ENCODE peak calls at places on chromosome 21, in eight cellular contexts. M is AG10803, U is left lung, F is neural crest cell, L is heart left ventricle, D is nephron progenitor cell, B is left ventricle myocardium inferior, Y is endothelial cell of umbilical vein. C is an unnamed sample.

GRCh38 chr21:28882345-28882744 is 110.3 kb downstream of the LTN1 start:
- DNase-seq in M (no peak), U (no peak), F (no peak), L (no peak), D (no peak), B (no peak), Y (no peak), C (no peak)

GRCh38 chr21:15272171-15272570 is 207.4 kb upstream of the NRIP1 start:
- DNase-seq in M (no peak), U (no peak), F (no peak), L (no peak), D (no peak), B (no peak), Y (no peak), C (no peak)

GRCh38 chr21:28770867-28771661 is 221.6 kb downstream of the LTN1 start:
- DNase-seq in M (peak), U (no peak), F (no peak), L (no peak), D (no peak), B (no peak), Y (no peak), C (peak)

GRCh38 chr21:36135391-36136094 is 664 bp downstream of the CBR3 start:
- DNase-seq in M (peak), U (peak), F (peak), L (peak), D (peak), B (peak), Y (peak), C (peak)

GRCh38 chr21:45532826-45533730 is 9.2 kb downstream of the SLC19A1 start:
- DNase-seq in M (no peak), U (peak), F (no peak), L (peak), D (peak), B (peak), Y (no peak), C (no peak)

GRCh38 chr21:38036016-38036415 is 119.8 kb upstream of the KCNJ6 start:
- DNase-seq in M (no peak), U (no peak), F (no peak), L (no peak), D (no peak), B (peak), Y (no peak), C (no peak)

GRCh38 chr21:37564341-37564923 is 197.9 kb downstream of the DYRK1A start:
- DNase-seq in M (peak), U (peak), F (no peak), L (peak), D (no peak), B (peak), Y (peak), C (peak)

GRCh38 chr21:36125513-36126121 is 9.3 kb upstream of the CBR3 start:
- DNase-seq in M (peak), U (peak), F (peak), L (peak), D (peak), B (peak), Y (peak), C (peak)

GRCh38 chr21:23401278-23401677 is 2206.0 kb downstream of the MRPL39 start:
- DNase-seq in M (no peak), U (no peak), F (no peak), L (no peak), D (no peak), B (no peak), Y (peak), C (no peak)

GRCh38 chr21:32412998-32413504 is 545 bp downstream of the EVA1C start:
- DNase-seq in M (no peak), U (peak), F (no peak), L (peak), D (peak), B (peak), Y (peak), C (peak)

GRCh38 chr21:45986316-45987051 is 4.9 kb downstream of the COL6A1 start:
- DNase-seq in M (no peak), U (peak), F (no peak), L (peak), D (no peak), B (peak), Y (no peak), C (no peak)

GRCh38 chr21:27083144-27083543 is 116.3 kb upstream of the ADAMTS5 start:
- DNase-seq in M (no peak), U (no peak), F (no peak), L (no peak), D (no peak), B (no peak), Y (no peak), C (no peak)

GRCh38 chr21:31213787-31214186 is 130.3 kb downstream of the TIAM1 start:
- DNase-seq in M (peak), U (no peak), F (no peak), L (no peak), D (no peak), B (no peak), Y (no peak), C (peak)

GRCh38 chr21:28240586-28240985 is 752.1 kb downstream of the LTN1 start:
- DNase-seq in M (no peak), U (no peak), F (no peak), L (no peak), D (no peak), B (no peak), Y (no peak), C (peak)

GRCh38 chr21:28025111-28025510 is 967.6 kb downstream of the LTN1 start:
- DNase-seq in M (peak), U (no peak), F (no peak), L (no peak), D (no peak), B (no peak), Y (no peak), C (no peak)

GRCh38 chr21:42627527-42628289 is 25.7 kb upstream of the PDE9A start:
- DNase-seq in M (no peak), U (no peak), F (no peak), L (peak), D (no peak), B (peak), Y (no peak), C (no peak)

GRCh38 chr21:27681038-27681437 is 714.1 kb upstream of the ADAMTS5 start:
- DNase-seq in M (peak), U (no peak), F (no peak), L (no peak), D (no peak), B (no peak), Y (peak), C (peak)

GRCh38 chr21:42864286-42864685 is 15.1 kb downstream of the WDR4 start:
- DNase-seq in M (no peak), U (no peak), F (no peak), L (no peak), D (no peak), B (no peak), Y (no peak), C (no peak)

GRCh38 chr21:29382029-29382654 is 83.4 kb downstream of the BACH1 start:
- DNase-seq in M (peak), U (no peak), F (no peak), L (no peak), D (no peak), B (no peak), Y (peak), C (peak)

GRCh38 chr21:30227633-30228404 is 11.9 kb upstream of the CLDN8 start:
- DNase-seq in M (peak), U (no peak), F (no peak), L (no peak), D (no peak), B (no peak), Y (no peak), C (peak)

GRCh38 chr21:28771790-28772501 is 220.7 kb downstream of the LTN1 start:
- DNase-seq in M (peak), U (no peak), F (no peak), L (no peak), D (no peak), B (no peak), Y (no peak), C (peak)

GRCh38 chr21:44377201-44377921 is 23.9 kb downstream of the TRPM2 start:
- DNase-seq in M (no peak), U (no peak), F (no peak), L (no peak), D (no peak), B (no peak), Y (no peak), C (no peak)
- TF ChIP-seq CTCF in M (no peak), U (no peak), F (peak), L (peak), D (no peak), B (no peak), Y (no peak), C (no peak)

GRCh38 chr21:39175154-39175553 is 8.1 kb downstream of the PSMG1 start:
- DNase-seq in M (peak), U (no peak), F (no peak), L (no peak), D (no peak), B (no peak), Y (peak), C (peak)
- TF ChIP-seq CTCF in M (peak), U (peak), F (peak), L (peak), D (peak), B (peak), Y (no peak), C (peak)

GRCh38 chr21:34765619-34766018 is 96.8 kb downstream of the CLIC6 start:
- DNase-seq in M (no peak), U (no peak), F (no peak), L (no peak), D (no peak), B (no peak), Y (no peak), C (no peak)

GRCh38 chr21:34766862-34767261 is 98.1 kb downstream of the CLIC6 start:
- DNase-seq in M (no peak), U (no peak), F (no peak), L (no peak), D (no peak), B (no peak), Y (no peak), C (no peak)

GRCh38 chr21:34764715-34765284 is 96.0 kb downstream of the CLIC6 start:
- DNase-seq in M (no peak), U (no peak), F (no peak), L (no peak), D (no peak), B (no peak), Y (no peak), C (no peak)

GRCh38 chr21:34762761-34763160 is 94.0 kb downstream of the CLIC6 start:
- DNase-seq in M (peak), U (no peak), F (no peak), L (no peak), D (no peak), B (no peak), Y (no peak), C (no peak)

DNA sequence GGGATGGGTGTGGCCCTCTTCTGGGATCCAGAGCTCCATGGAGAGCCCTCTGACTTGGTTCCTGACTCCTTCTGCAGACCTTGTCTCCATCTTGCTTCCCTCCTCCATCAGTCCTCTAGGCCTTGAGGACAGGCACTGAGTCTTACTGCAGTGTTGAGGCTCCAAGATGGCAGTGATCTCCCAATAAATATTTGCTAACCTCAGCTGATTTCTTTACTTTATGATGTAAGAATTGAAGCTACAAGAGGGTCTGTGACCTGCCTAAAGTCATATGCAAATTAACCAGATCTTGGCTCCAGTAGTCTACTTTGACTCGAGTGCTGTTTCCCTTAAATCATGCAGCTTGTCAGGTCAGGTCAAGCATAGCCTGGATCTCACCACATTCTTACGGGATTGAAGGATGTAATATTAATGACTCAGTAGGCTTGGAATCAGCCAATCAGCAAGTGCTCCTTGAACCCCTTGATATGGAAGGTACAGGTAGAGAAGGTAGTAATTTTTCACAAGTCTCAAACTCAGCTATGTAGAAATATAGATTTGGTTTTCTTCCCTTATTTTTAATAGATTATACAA is 93.0 kb downstream of the CLIC6 start:
- DNase-seq in M (no peak), U (no peak), F (no peak), L (no peak), D (no peak), B (no peak), Y (no peak), C (no peak)
- TF ChIP-seq CTCF in M (no peak), U (no peak), F (no peak), L (no peak), D (no peak), B (no peak), Y (no peak), C (no peak)

GRCh38 chr21:25895565-25896205 is 160.9 kb downstream of the GABPA start:
- DNase-seq in M (peak), U (no peak), F (no peak), L (no peak), D (no peak), B (no peak), Y (peak), C (peak)
- TF ChIP-seq CTCF in M (peak), U (peak), F (peak), L (peak), D (no peak), B (peak), Y (peak), C (peak)